ENCODE peak calls at places on chromosomes 5 and 9, in eight cellular contexts. K is GM20000; H is CD8-positive, alpha-beta T cell; Q is psoas muscle; I is GM13976; S is BE2C; J is omental fat pad; P is GM10248. V is an unnamed sample.

GRCh38 chr5:15387931-15388330 is 112.0 kb upstream of the FBXL7 start:
- DNase-seq in K (no peak), H (no peak), Q (no peak), I (no peak), S (no peak), J (no peak), P (no peak), V (no peak)

GRCh38 chr5:42621662-42622061 is 135.0 kb upstream of the CCDC152 start:
- DNase-seq in K (no peak), H (no peak), Q (no peak), I (no peak), S (no peak), J (no peak), P (no peak), V (no peak)

GRCh38 chr5:160159991-160160826 is 41.0 kb upstream of the PWWP2A start:
- DNase-seq in K (peak), H (no peak), Q (no peak), I (peak), S (no peak), J (no peak), P (peak), V (no peak)

GRCh38 chr9:116868212-116868611 is 181.1 kb downstream of the TRIM32 start:
- DNase-seq in K (no peak), H (no peak), Q (no peak), I (no peak), S (no peak), J (no peak), P (no peak), V (no peak)

GRCh38 chr5:16169550-16169949 is 10.0 kb downstream of the MARCHF11 start:
- DNase-seq in K (no peak), H (no peak), Q (no peak), I (no peak), S (peak), J (no peak), P (no peak), V (no peak)

GRCh38 chr5:41648976-41649375 is 138.6 kb upstream of the PLCXD3 start:
- DNase-seq in K (no peak), H (no peak), Q (peak), I (no peak), S (no peak), J (no peak), P (no peak), V (no peak)

GRCh38 chr5:159104759-159105317 is 5.1 kb upstream of the EBF1 start:
- DNase-seq in K (no peak), H (no peak), Q (peak), I (peak), S (no peak), J (no peak), P (peak), V (no peak)

GRCh38 chr9:36207546-36208012 is 16.9 kb downstream of the CLTA start:
- DNase-seq in K (no peak), H (no peak), Q (no peak), I (no peak), S (no peak), J (no peak), P (no peak), V (no peak)

GRCh38 chr5:81247441-81247972 is 14.4 kb downstream of the CKMT2 start:
- DNase-seq in K (no peak), H (no peak), Q (no peak), I (no peak), S (no peak), J (no peak), P (no peak), V (no peak)

GRCh38 chr9:105257767-105258166 is 13.3 kb downstream of the SLC44A1 start:
- DNase-seq in K (no peak), H (no peak), Q (no peak), I (no peak), S (no peak), J (no peak), P (no peak), V (no peak)

GRCh38 chr9:70597886-70598285 is 183.4 kb upstream of the KLF9 start:
- DNase-seq in K (no peak), H (no peak), Q (no peak), I (no peak), S (no peak), J (no peak), P (no peak), V (no peak)

GRCh38 chr9:97856857-97857602 is 4.0 kb downstream of the FOXE1 start:
- DNase-seq in K (no peak), H (no peak), Q (no peak), I (no peak), S (no peak), J (no peak), P (no peak), V (no peak)

GRCh38 chr5:56601641-56602071 is 213.7 kb upstream of the MAP3K1 start:
- DNase-seq in K (no peak), H (no peak), Q (no peak), I (no peak), S (no peak), J (no peak), P (no peak), V (no peak)

GRCh38 chr5:150214289-150214688 is 24.4 kb downstream of the SLC6A7 start:
- DNase-seq in K (no peak), H (no peak), Q (peak), I (no peak), S (no peak), J (no peak), P (no peak), V (no peak)

GRCh38 chr9:93119703-93119952 is 14.4 kb downstream of the NINJ1 start:
- DNase-seq in K (no peak), H (no peak), Q (no peak), I (no peak), S (no peak), J (no peak), P (no peak), V (no peak)

GRCh38 chr9:93118863-93119702 is 15.0 kb downstream of the NINJ1 start:
- DNase-seq in K (no peak), H (no peak), Q (peak), I (no peak), S (peak), J (peak), P (no peak), V (peak)

GRCh38 chr9:93120846-93121315 is 13.2 kb downstream of the NINJ1 start:
- DNase-seq in K (no peak), H (no peak), Q (peak), I (no peak), S (no peak), J (peak), P (no peak), V (peak)

GRCh38 chr9:93121316-93122241 is 12.5 kb downstream of the NINJ1 start:
- DNase-seq in K (no peak), H (no peak), Q (peak), I (no peak), S (peak), J (peak), P (no peak), V (peak)

DNA sequence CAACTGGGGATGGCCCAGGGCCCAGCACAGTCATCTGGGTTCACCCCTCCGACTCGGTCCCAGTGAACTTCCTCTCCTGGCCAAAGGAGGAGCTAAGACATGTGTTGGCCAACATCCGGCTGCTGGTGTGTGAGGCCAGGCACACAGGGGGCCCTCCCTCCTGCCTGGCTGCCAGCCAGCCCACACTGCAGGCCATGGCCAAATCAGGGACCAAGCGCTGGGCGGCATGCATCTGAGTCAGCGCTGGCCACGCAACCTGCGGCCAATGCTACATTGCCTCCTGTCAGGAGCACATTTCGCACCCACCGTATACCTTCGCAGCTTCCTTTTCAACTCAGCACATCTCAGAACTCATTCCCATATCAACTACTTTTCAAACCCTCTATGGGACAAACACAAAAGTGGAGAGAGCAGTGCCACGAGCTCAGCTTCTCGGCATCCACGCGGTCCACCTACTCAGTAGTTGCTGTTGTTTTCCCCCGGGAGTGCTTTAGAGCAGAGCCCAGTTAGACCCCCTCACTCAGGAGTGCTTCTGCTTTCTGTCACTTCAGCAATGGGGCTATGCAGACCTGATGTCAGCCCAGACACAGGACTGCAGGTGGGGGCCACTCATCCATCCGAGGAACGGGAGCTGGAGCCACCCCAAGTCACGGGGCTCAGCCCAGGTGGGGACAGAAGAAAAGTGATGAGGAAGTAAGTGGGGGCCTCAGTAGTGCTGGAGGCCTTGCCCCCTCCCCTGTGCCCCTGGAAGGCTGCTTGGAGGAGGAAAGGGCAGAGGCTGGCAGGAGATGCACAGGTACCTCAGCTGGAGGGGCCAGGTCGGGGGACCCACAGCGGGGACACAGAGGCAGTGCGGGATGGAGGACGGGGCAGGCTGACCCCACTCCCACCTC is 13.9 kb downstream of the NINJ1 start:
- DNase-seq in K (peak), H (no peak), Q (peak), I (peak), S (peak), J (peak), P (peak), V (peak)
- TF ChIP-seq CTCF in K (no peak), H (peak), Q (peak), I (peak), S (peak), J (no peak), P (no peak), V (no peak)

DNA sequence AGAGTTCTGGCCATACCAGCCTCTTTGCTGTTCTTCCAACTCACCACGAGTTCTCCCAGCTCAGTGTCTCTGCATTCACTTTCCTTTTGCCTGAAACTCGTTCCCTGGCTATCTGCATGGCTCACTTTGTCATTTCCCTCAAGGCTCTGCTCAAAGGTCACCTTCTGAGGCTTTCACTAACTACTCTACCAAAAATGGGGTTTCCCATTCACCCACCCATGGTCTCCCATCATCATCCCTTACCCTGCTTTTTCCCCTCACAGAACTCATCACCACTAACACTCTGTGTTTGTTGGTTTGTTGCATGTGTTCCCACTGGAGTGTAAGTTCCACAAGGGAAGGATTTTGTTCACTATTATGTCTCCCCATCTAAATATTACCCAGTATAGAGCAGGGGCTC is 16.6 kb downstream of the PLGRKT start:
- DNase-seq in K (no peak), H (no peak), Q (no peak), I (no peak), S (no peak), J (no peak), P (no peak), V (no peak)
- TF ChIP-seq CTCF in K (no peak), H (no peak), Q (no peak), I (no peak), S (no peak), J (no peak), P (no peak), V (no peak)

GRCh38 chr5:172399826-172400225 is 54.5 kb downstream of the SH3PXD2B start:
- DNase-seq in K (no peak), H (no peak), Q (no peak), I (no peak), S (no peak), J (no peak), P (no peak), V (no peak)

GRCh38 chr5:172395483-172395882 is 58.8 kb downstream of the SH3PXD2B start:
- DNase-seq in K (no peak), H (no peak), Q (no peak), I (no peak), S (no peak), J (no peak), P (no peak), V (no peak)

GRCh38 chr5:172402531-172403190 is 51.7 kb downstream of the SH3PXD2B start:
- DNase-seq in K (no peak), H (no peak), Q (no peak), I (no peak), S (no peak), J (no peak), P (no peak), V (no peak)

GRCh38 chr5:172403191-172403794 is 51.0 kb downstream of the SH3PXD2B start:
- DNase-seq in K (no peak), H (no peak), Q (peak), I (no peak), S (peak), J (no peak), P (no peak), V (no peak)

DNA sequence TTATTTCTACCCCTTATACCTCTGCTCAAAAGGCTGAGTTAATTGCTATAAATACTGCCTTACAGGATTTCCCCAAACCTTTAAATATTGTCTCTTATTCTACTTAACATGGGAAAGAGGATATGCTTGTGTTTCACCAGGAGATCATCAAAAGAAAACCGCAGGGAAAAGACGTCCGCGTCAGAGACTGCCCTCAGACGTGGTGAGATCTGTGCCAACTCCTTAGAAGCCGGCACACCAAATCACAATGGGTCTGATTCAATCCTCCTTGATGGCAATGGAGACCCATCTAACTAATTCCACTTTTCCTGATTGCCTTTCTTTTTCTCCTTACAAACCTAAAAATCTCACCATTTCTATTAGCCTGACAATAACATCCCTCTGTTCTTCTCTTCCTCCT is 55.0 kb downstream of the SH3PXD2B start:
- DNase-seq in K (no peak), H (no peak), Q (no peak), I (no peak), S (no peak), J (no peak), P (no peak), V (no peak)
- TF ChIP-seq CTCF in K (no peak), H (no peak), Q (no peak), I (no peak), S (no peak), J (no peak), P (no peak), V (no peak)

GRCh38 chr9:109482391-109482916 is 15.7 kb downstream of the PTPN3 start:
- DNase-seq in K (no peak), H (no peak), Q (no peak), I (no peak), S (no peak), J (no peak), P (no peak), V (no peak)
- TF ChIP-seq CTCF in K (no peak), H (no peak), Q (no peak), I (no peak), S (no peak), J (no peak), P (no peak), V (no peak)